ENCODE peak calls at places on chromosomes 4 and X, in ten cellular contexts. I is AG04450; M is A549; G is left lung; S is Calu3; B is Peyer's patch; O is SK-N-SH; H is HFFc6; V is CD8-positive, alpha-beta T cell; X is cardiac fibroblast. L is an unnamed sample.

GRCh38 chr4:85733798-85734197 is 258.8 kb downstream of the ARHGAP24 start:
- DNase-seq in I (no peak), M (no peak), G (no peak), S (no peak), B (no peak), O (no peak), H (no peak), V (no peak), X (no peak), L (no peak)

GRCh38 chrX:101370888-101371504 is 15.0 kb downstream of the BTK start:
- DNase-seq in I (no peak), M (no peak), G (no peak), S (no peak), B (no peak), O (no peak), H (no peak), V (no peak), X (no peak), L (no peak)

GRCh38 chr4:183658362-183659028 is 490 bp downstream of the RWDD4 start:
- DNase-seq in I (no peak), M (no peak), G (peak; percentile 86), S (no peak), B (peak; percentile 68), O (peak; percentile 83), H (no peak), V (no peak), X (peak; percentile 26), L (no peak)

GRCh38 chrX:46381630-46382029 is 163.6 kb downstream of the ZNF674 start:
- DNase-seq in I (no peak), M (no peak), G (no peak), S (peak; percentile 53), B (no peak), O (no peak), H (peak; percentile 2), V (no peak), X (peak; percentile 19), L (no peak)

GRCh38 chr4:75069493-75070074 is 136.7 kb downstream of the PARM1 start:
- DNase-seq in I (no peak), M (no peak), G (no peak), S (no peak), B (no peak), O (no peak), H (no peak), V (no peak), X (no peak), L (no peak)

GRCh38 chr4:110945600-110945999 is 322.7 kb upstream of the PITX2 start:
- DNase-seq in I (no peak), M (no peak), G (peak; percentile 70), S (no peak), B (no peak), O (no peak), H (no peak), V (no peak), X (no peak), L (no peak)

GRCh38 chr4:133484287-133484686 is 335.2 kb downstream of the PCDH10 start:
- DNase-seq in I (no peak), M (no peak), G (no peak), S (no peak), B (no peak), O (no peak), H (no peak), V (no peak), X (no peak), L (no peak)

GRCh38 chr4:146095091-146095690 is 80.3 kb upstream of the LSM6 start:
- DNase-seq in I (peak; percentile 21), M (peak; percentile 2), G (no peak), S (peak; percentile 41), B (no peak), O (peak; percentile 17), H (peak; percentile 41), V (no peak), X (peak; percentile 76), L (no peak)

GRCh38 chr4:84578540-84579409 is 4.2 kb upstream of the CDS1 start:
- DNase-seq in I (peak; percentile 3), M (peak; percentile 13), G (no peak), S (peak; percentile 39), B (no peak), O (peak; percentile 17), H (peak; percentile 29), V (no peak), X (peak; percentile 79), L (no peak)

GRCh38 chr4:792729-793108 is 33.2 kb downstream of the CPLX1 start:
- DNase-seq in I (no peak), M (no peak), G (peak; percentile 56), S (no peak), B (no peak), O (no peak), H (no peak), V (no peak), X (no peak), L (no peak)

GRCh38 chrX:2677764-2678163 is 13.3 kb upstream of the CD99 start:
- DNase-seq in I (peak; percentile 98), M (peak; percentile 94), G (peak; percentile 72), S (peak; percentile 67), B (peak; percentile 63), O (no peak), H (peak; percentile 99), V (no peak), X (peak; percentile 98), L (no peak)

GRCh38 chrX:39491548-39492297 is 606.0 kb downstream of the BCOR start:
- DNase-seq in I (no peak), M (no peak), G (no peak), S (no peak), B (no peak), O (no peak), H (no peak), V (peak; percentile 2), X (no peak), L (no peak)

GRCh38 chr4:28966982-28967381 is 1753.2 kb upstream of the PCDH7 start:
- DNase-seq in I (peak; percentile 33), M (no peak), G (no peak), S (no peak), B (no peak), O (no peak), H (peak; percentile 77), V (no peak), X (no peak), L (no peak)

GRCh38 chrX:111318901-111319300 is 48.6 kb upstream of the CAPN6 start:
- DNase-seq in I (no peak), M (no peak), G (no peak), S (no peak), B (no peak), O (no peak), H (no peak), V (no peak), X (no peak), L (no peak)

GRCh38 chr4:15929555-15929954 is 9.0 kb downstream of the FGFBP1 start:
- DNase-seq in I (no peak), M (no peak), G (no peak), S (no peak), B (no peak), O (no peak), H (no peak), V (no peak), X (no peak), L (no peak)

GRCh38 chr4:126736133-126736518 is 896.6 kb upstream of the INTU start:
- DNase-seq in I (no peak), M (no peak), G (no peak), S (no peak), B (no peak), O (no peak), H (no peak), V (no peak), X (no peak), L (no peak)
- TF ChIP-seq CTCF in I (no peak), M (no peak), G (no peak), S (no peak), B (no peak), O (no peak), H (no peak), V (no peak), X (no peak), L (no peak)

GRCh38 chr4:19850909-19851308 is 400.8 kb upstream of the SLIT2 start:
- DNase-seq in I (peak; percentile 52), M (no peak), G (no peak), S (no peak), B (no peak), O (no peak), H (peak; percentile 94), V (no peak), X (peak; percentile 41), L (no peak)
- TF ChIP-seq CTCF in I (peak; percentile 55), M (no peak), G (no peak), S (no peak), B (no peak), O (peak; percentile 41), H (peak; percentile 69), V (no peak), X (peak; percentile 45), L (no peak)

GRCh38 chr4:17174751-17175150 is 276.3 kb upstream of the LDB2 start:
- DNase-seq in I (no peak), M (no peak), G (no peak), S (no peak), B (no peak), O (no peak), H (no peak), V (no peak), X (no peak), L (no peak)

GRCh38 chr4:17168571-17168970 is 270.1 kb upstream of the LDB2 start:
- DNase-seq in I (peak; percentile 59), M (no peak), G (no peak), S (no peak), B (no peak), O (no peak), H (peak; percentile 44), V (no peak), X (peak; percentile 90), L (no peak)

GRCh38 chr4:17169699-17170098 is 271.3 kb upstream of the LDB2 start:
- DNase-seq in I (no peak), M (no peak), G (no peak), S (no peak), B (no peak), O (no peak), H (no peak), V (no peak), X (no peak), L (no peak)

DNA sequence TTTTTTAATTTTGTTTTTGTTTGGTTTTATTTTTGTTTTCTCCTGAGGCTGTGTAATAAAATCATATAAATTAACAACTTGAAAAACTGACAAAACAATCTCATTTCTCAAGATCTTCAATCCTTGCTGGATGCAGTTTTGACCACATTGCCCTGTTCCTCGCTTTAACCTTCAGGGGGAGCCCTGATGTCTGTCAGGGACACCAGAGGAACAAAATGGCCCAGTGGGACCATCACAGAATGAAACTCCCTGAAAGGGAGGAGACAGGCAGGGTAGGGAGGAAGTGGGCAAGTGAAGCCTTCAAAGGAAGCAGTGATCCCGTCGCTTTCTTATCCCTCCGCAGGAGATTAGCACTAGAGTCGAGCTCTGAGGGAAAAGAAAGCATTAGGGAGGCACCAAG is 274.9 kb upstream of the LDB2 start:
- DNase-seq in I (no peak), M (no peak), G (no peak), S (no peak), B (no peak), O (no peak), H (no peak), V (no peak), X (no peak), L (no peak)
- TF ChIP-seq CTCF in I (peak; percentile 35), M (no peak), G (no peak), S (no peak), B (no peak), O (peak; percentile 36), H (peak; percentile 57), V (no peak), X (peak; percentile 41), L (peak; percentile 49)

DNA sequence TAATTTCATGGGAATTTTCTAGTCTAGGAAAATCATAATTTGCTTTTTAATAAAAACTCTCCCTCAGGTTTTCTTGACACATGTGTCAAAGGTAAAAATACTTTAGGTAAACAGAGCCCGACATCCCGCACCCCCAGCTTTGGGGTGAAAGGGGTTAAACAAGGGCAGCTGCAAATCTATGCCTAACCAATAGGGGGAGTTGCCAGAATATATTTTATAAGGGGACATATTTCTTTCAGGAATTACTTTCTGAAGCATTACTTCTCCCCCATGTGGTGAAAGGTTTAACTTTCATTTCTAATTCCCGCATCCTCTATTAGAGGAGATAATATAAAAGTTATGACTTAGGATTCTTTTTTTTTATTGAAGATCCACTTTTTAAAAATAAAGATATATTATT is 53.9 kb upstream of the HEPH start:
- DNase-seq in I (no peak), M (peak; percentile 4), G (no peak), S (no peak), B (no peak), O (peak; percentile 12), H (no peak), V (no peak), X (peak; percentile 19), L (no peak)
- TF ChIP-seq CTCF in I (peak; percentile 51), M (peak; percentile 16), G (peak; percentile 26), S (no peak), B (peak; percentile 35), O (peak; percentile 69), H (peak; percentile 66), V (peak; percentile 33), X (peak; percentile 49), L (peak; percentile 62)